ENCODE peak calls at places on chromosomes 5 and 9, in eight cellular contexts. One of them, this sample, is unnamed.

GRCh38 chr9:72863456-72864094 is 89.3 kb downstream of the ALDH1A1 start:
- DNase-seq in GM12865: no peak
- DNase-seq in mammary epithelial cell: no peak
- DNase-seq in GM23338: no peak
- DNase-seq in mucosa of descending colon: no peak
- DNase-seq in BJ: no peak
- DNase-seq in DND-41: no peak
- DNase-seq in IMR-90: no peak
- DNase-seq in this sample: no peak

GRCh38 chr9:116202219-116202912 is 48.8 kb downstream of the PAPPA start:
- DNase-seq in GM12865: no peak
- DNase-seq in mammary epithelial cell: no peak
- DNase-seq in GM23338: no peak
- DNase-seq in mucosa of descending colon: no peak
- DNase-seq in BJ: no peak
- DNase-seq in DND-41: no peak
- DNase-seq in IMR-90: no peak
- DNase-seq in this sample: no peak

GRCh38 chr5:109645591-109646236 is 44.0 kb upstream of the MAN2A1 start:
- DNase-seq in GM12865: no peak
- DNase-seq in mammary epithelial cell: no peak
- DNase-seq in GM23338: peak
- DNase-seq in mucosa of descending colon: no peak
- DNase-seq in BJ: no peak
- DNase-seq in DND-41: no peak
- DNase-seq in IMR-90: no peak
- DNase-seq in this sample: no peak

GRCh38 chr5:151591144-151591819 is at the start of gene FAT2:
- DNase-seq in GM12865: no peak
- DNase-seq in mammary epithelial cell: peak
- DNase-seq in GM23338: peak
- DNase-seq in mucosa of descending colon: no peak
- DNase-seq in BJ: no peak
- DNase-seq in DND-41: no peak
- DNase-seq in IMR-90: no peak
- DNase-seq in this sample: no peak

GRCh38 chr5:33850100-33850594 is 41.6 kb downstream of the ADAMTS12 start:
- DNase-seq in GM12865: peak
- DNase-seq in mammary epithelial cell: peak
- DNase-seq in GM23338: peak
- DNase-seq in mucosa of descending colon: no peak
- DNase-seq in BJ: no peak
- DNase-seq in DND-41: peak
- DNase-seq in IMR-90: peak
- DNase-seq in this sample: no peak

GRCh38 chr9:78622131-78622530 is 325.2 kb downstream of the PSAT1 start:
- DNase-seq in GM12865: no peak
- DNase-seq in mammary epithelial cell: no peak
- DNase-seq in GM23338: no peak
- DNase-seq in mucosa of descending colon: no peak
- DNase-seq in BJ: no peak
- DNase-seq in DND-41: no peak
- DNase-seq in IMR-90: peak
- DNase-seq in this sample: no peak

GRCh38 chr5:129387944-129388343 is 72.2 kb upstream of the ADAMTS19 start:
- DNase-seq in GM12865: no peak
- DNase-seq in mammary epithelial cell: no peak
- DNase-seq in GM23338: no peak
- DNase-seq in mucosa of descending colon: no peak
- DNase-seq in BJ: no peak
- DNase-seq in DND-41: no peak
- DNase-seq in IMR-90: no peak
- DNase-seq in this sample: no peak

GRCh38 chr5:61311836-61312808 is 19.9 kb upstream of the ZSWIM6 start:
- DNase-seq in GM12865: no peak
- DNase-seq in mammary epithelial cell: peak
- DNase-seq in GM23338: no peak
- DNase-seq in mucosa of descending colon: no peak
- DNase-seq in BJ: no peak
- DNase-seq in DND-41: no peak
- DNase-seq in IMR-90: peak
- DNase-seq in this sample: no peak

GRCh38 chr5:87997662-87998061 is 271.0 kb downstream of the TMEM161B start:
- DNase-seq in GM12865: no peak
- DNase-seq in mammary epithelial cell: no peak
- DNase-seq in GM23338: no peak
- DNase-seq in mucosa of descending colon: no peak
- DNase-seq in BJ: no peak
- DNase-seq in DND-41: no peak
- DNase-seq in IMR-90: no peak
- DNase-seq in this sample: no peak

GRCh38 chr5:21212026-21212425 is 1224.0 kb upstream of the CDH18 start:
- DNase-seq in GM12865: no peak
- DNase-seq in mammary epithelial cell: no peak
- DNase-seq in GM23338: no peak
- DNase-seq in mucosa of descending colon: no peak
- DNase-seq in BJ: no peak
- DNase-seq in DND-41: no peak
- DNase-seq in IMR-90: no peak
- DNase-seq in this sample: no peak

GRCh38 chr9:133050142-133050541 is 11.6 kb upstream of the CEL start:
- DNase-seq in GM12865: no peak
- DNase-seq in mammary epithelial cell: no peak
- DNase-seq in GM23338: no peak
- DNase-seq in mucosa of descending colon: no peak
- DNase-seq in BJ: no peak
- DNase-seq in DND-41: no peak
- DNase-seq in IMR-90: peak
- DNase-seq in this sample: no peak

GRCh38 chr9:131735238-131736181 is 4.4 kb downstream of the RAPGEF1 start:
- DNase-seq in GM12865: peak
- DNase-seq in mammary epithelial cell: no peak
- DNase-seq in GM23338: no peak
- DNase-seq in mucosa of descending colon: peak
- DNase-seq in BJ: no peak
- DNase-seq in DND-41: no peak
- DNase-seq in IMR-90: no peak
- DNase-seq in this sample: no peak

GRCh38 chr5:176734756-176735342 is 75.5 kb upstream of the UNC5A start:
- DNase-seq in GM12865: no peak
- DNase-seq in mammary epithelial cell: no peak
- DNase-seq in GM23338: no peak
- DNase-seq in mucosa of descending colon: no peak
- DNase-seq in BJ: no peak
- DNase-seq in DND-41: no peak
- DNase-seq in IMR-90: no peak
- DNase-seq in this sample: no peak

GRCh38 chr9:18141681-18142080 is 332.3 kb upstream of the ADAMTSL1 start:
- DNase-seq in GM12865: no peak
- DNase-seq in mammary epithelial cell: no peak
- DNase-seq in GM23338: no peak
- DNase-seq in mucosa of descending colon: no peak
- DNase-seq in BJ: no peak
- DNase-seq in DND-41: no peak
- DNase-seq in IMR-90: no peak
- DNase-seq in this sample: no peak

GRCh38 chr9:18138676-18139075 is 335.3 kb upstream of the ADAMTSL1 start:
- DNase-seq in GM12865: no peak
- DNase-seq in mammary epithelial cell: no peak
- DNase-seq in GM23338: no peak
- DNase-seq in mucosa of descending colon: no peak
- DNase-seq in BJ: no peak
- DNase-seq in DND-41: no peak
- DNase-seq in IMR-90: no peak
- DNase-seq in this sample: no peak

GRCh38 chr9:18137815-18138214 is 336.1 kb upstream of the ADAMTSL1 start:
- DNase-seq in GM12865: no peak
- DNase-seq in mammary epithelial cell: no peak
- DNase-seq in GM23338: peak
- DNase-seq in mucosa of descending colon: no peak
- DNase-seq in BJ: no peak
- DNase-seq in DND-41: no peak
- DNase-seq in IMR-90: no peak
- DNase-seq in this sample: no peak

GRCh38 chr9:18146329-18146728 is 327.6 kb upstream of the ADAMTSL1 start:
- DNase-seq in GM12865: no peak
- DNase-seq in mammary epithelial cell: no peak
- DNase-seq in GM23338: no peak
- DNase-seq in mucosa of descending colon: no peak
- DNase-seq in BJ: no peak
- DNase-seq in DND-41: no peak
- DNase-seq in IMR-90: no peak
- DNase-seq in this sample: no peak

GRCh38 chr9:18142964-18143363 is 331.0 kb upstream of the ADAMTSL1 start:
- DNase-seq in GM12865: no peak
- DNase-seq in mammary epithelial cell: no peak
- DNase-seq in GM23338: peak
- DNase-seq in mucosa of descending colon: peak
- DNase-seq in BJ: no peak
- DNase-seq in DND-41: no peak
- DNase-seq in IMR-90: no peak
- DNase-seq in this sample: no peak
- H3K4me3 ChIP-seq in GM12865: no peak
- H3K4me3 ChIP-seq in mammary epithelial cell: no peak
- H3K4me3 ChIP-seq in GM23338: no peak
- H3K4me3 ChIP-seq in mucosa of descending colon: no peak
- H3K4me3 ChIP-seq in BJ: no peak
- H3K4me3 ChIP-seq in DND-41: no peak
- H3K4me3 ChIP-seq in IMR-90: no peak
- H3K4me3 ChIP-seq in this sample: no peak

GRCh38 chr5:120817044-120817985 is 353.2 kb downstream of the PRR16 start:
- DNase-seq in GM12865: peak
- DNase-seq in mammary epithelial cell: peak
- DNase-seq in GM23338: peak
- DNase-seq in mucosa of descending colon: no peak
- DNase-seq in BJ: no peak
- DNase-seq in DND-41: peak
- DNase-seq in IMR-90: peak
- DNase-seq in this sample: peak
- TF ChIP-seq CTCF in GM12865: no peak
- TF ChIP-seq CTCF in mammary epithelial cell: peak
- TF ChIP-seq CTCF in GM23338: peak
- TF ChIP-seq CTCF in mucosa of descending colon: no peak
- TF ChIP-seq CTCF in BJ: peak
- TF ChIP-seq CTCF in DND-41: peak
- TF ChIP-seq CTCF in IMR-90: peak
- TF ChIP-seq CTCF in this sample: no peak

DNA sequence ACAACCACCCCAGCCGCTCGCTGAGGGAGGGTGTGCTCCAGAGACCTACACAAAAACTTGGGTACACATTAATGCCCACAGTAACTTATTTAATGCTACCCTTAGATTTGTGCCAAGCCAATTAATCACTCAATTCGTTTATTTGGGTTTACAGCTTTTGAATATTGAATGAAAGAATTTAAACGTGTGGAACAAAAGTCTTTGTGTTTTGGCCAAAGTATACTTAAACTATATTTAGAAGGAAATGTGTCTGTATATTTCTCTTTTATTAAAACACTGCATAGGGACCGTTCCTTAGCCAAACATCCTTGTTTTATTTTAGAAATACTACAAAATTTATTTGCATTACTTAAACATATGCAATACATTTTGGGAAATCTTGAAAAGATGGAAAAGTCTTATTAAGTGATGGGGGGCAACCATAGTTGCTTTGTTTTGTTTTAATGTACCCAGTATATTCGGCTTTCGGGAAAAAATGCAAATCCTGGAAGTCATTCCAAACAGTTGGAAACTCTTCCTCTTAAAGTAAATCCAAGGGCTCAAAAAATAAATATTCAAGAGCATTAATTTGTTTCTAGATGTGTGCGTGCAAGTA is 11.8 kb downstream of the ZNF608 start:
- DNase-seq in GM12865: no peak
- DNase-seq in mammary epithelial cell: no peak
- DNase-seq in GM23338: no peak
- DNase-seq in mucosa of descending colon: no peak
- DNase-seq in BJ: no peak
- DNase-seq in DND-41: no peak
- DNase-seq in IMR-90: no peak
- DNase-seq in this sample: no peak
- H3K4me3 ChIP-seq in GM12865: peak
- H3K4me3 ChIP-seq in mammary epithelial cell: no peak
- H3K4me3 ChIP-seq in GM23338: peak
- H3K4me3 ChIP-seq in mucosa of descending colon: no peak
- H3K4me3 ChIP-seq in BJ: no peak
- H3K4me3 ChIP-seq in DND-41: no peak
- H3K4me3 ChIP-seq in IMR-90: peak
- H3K4me3 ChIP-seq in this sample: no peak

GRCh38 chr5:127322405-127322804 is 31.8 kb downstream of the MEGF10 start:
- DNase-seq in GM12865: no peak
- DNase-seq in mammary epithelial cell: no peak
- DNase-seq in GM23338: no peak
- DNase-seq in mucosa of descending colon: no peak
- DNase-seq in BJ: no peak
- DNase-seq in DND-41: no peak
- DNase-seq in IMR-90: no peak
- DNase-seq in this sample: no peak

GRCh38 chr5:127330116-127330515 is 39.5 kb downstream of the MEGF10 start:
- DNase-seq in GM12865: no peak
- DNase-seq in mammary epithelial cell: no peak
- DNase-seq in GM23338: no peak
- DNase-seq in mucosa of descending colon: no peak
- DNase-seq in BJ: no peak
- DNase-seq in DND-41: no peak
- DNase-seq in IMR-90: no peak
- DNase-seq in this sample: no peak

GRCh38 chr5:127321465-127321864 is 30.9 kb downstream of the MEGF10 start:
- DNase-seq in GM12865: no peak
- DNase-seq in mammary epithelial cell: no peak
- DNase-seq in GM23338: no peak
- DNase-seq in mucosa of descending colon: no peak
- DNase-seq in BJ: no peak
- DNase-seq in DND-41: no peak
- DNase-seq in IMR-90: no peak
- DNase-seq in this sample: no peak

GRCh38 chr5:127324756-127325155 is 34.2 kb downstream of the MEGF10 start:
- DNase-seq in GM12865: no peak
- DNase-seq in mammary epithelial cell: no peak
- DNase-seq in GM23338: no peak
- DNase-seq in mucosa of descending colon: no peak
- DNase-seq in BJ: no peak
- DNase-seq in DND-41: no peak
- DNase-seq in IMR-90: no peak
- DNase-seq in this sample: no peak

DNA sequence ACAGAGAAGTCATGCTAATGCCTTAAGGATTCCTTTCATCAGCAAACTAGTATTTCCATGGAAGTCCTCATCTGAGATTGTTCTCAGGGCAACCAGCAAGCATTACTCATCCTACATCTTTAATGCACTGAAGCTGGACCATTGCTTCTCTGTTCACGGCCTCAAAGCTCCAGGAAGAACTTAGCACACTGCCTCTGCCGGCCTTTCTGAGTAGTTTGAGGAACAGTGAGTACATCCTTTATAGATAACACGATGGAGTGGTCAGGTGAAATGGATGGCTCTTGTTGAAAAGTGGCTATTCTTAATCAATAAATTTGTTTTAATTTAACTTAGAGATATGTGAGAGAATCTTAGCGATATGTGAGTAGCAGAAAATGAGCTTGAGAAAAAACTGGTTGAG is 35.8 kb downstream of the MEGF10 start:
- DNase-seq in GM12865: no peak
- DNase-seq in mammary epithelial cell: no peak
- DNase-seq in GM23338: peak
- DNase-seq in mucosa of descending colon: no peak
- DNase-seq in BJ: no peak
- DNase-seq in DND-41: no peak
- DNase-seq in IMR-90: no peak
- DNase-seq in this sample: no peak
- TF ChIP-seq CTCF in GM12865: no peak
- TF ChIP-seq CTCF in mammary epithelial cell: no peak
- TF ChIP-seq CTCF in GM23338: peak
- TF ChIP-seq CTCF in mucosa of descending colon: no peak
- TF ChIP-seq CTCF in BJ: no peak
- TF ChIP-seq CTCF in DND-41: no peak
- TF ChIP-seq CTCF in IMR-90: no peak
- TF ChIP-seq CTCF in this sample: no peak